ENCODE peak calls at places on chromosomes 4 and X, in ten cellular contexts. L, Z, M, F, V, A, D, T, B and G are unnamed samples.

GRCh38 chr4:62159306-62159705 is 959.2 kb downstream of the ADGRL3 start:
- DNase-seq in L (no peak), Z (no peak), M (no peak), F (no peak), V (no peak), A (no peak), D (no peak), T (no peak), B (no peak), G (no peak)

GRCh38 chrX:2501246-2502102 is 698 bp upstream of the DHRSX start:
- DNase-seq in L (peak; percentile 23), Z (peak; percentile 30), M (no peak), F (no peak), V (no peak), A (no peak), D (peak; percentile 40), T (no peak), B (peak; percentile 14), G (no peak)

GRCh38 chrX:8845060-8845459 is 43.9 kb upstream of the FAM9A start:
- DNase-seq in L (no peak), Z (no peak), M (peak; percentile 62), F (no peak), V (peak; percentile 2), A (no peak), D (no peak), T (no peak), B (no peak), G (no peak)

GRCh38 chr4:22500831-22501714 is 14.8 kb downstream of the ADGRA3 start:
- DNase-seq in L (no peak), Z (no peak), M (peak; percentile 31), F (no peak), V (peak; percentile 57), A (no peak), D (no peak), T (no peak), B (peak; percentile 44), G (no peak)

GRCh38 chr4:158192439-158193158 is 17.7 kb upstream of the TMEM144 start:
- DNase-seq in L (no peak), Z (no peak), M (no peak), F (no peak), V (no peak), A (no peak), D (no peak), T (no peak), B (no peak), G (no peak)

GRCh38 chr4:31366041-31366440 is 645.9 kb downstream of the PCDH7 start:
- DNase-seq in L (no peak), Z (no peak), M (no peak), F (no peak), V (no peak), A (no peak), D (no peak), T (no peak), B (no peak), G (no peak)

GRCh38 chr4:188132232-188132631 is 7.0 kb upstream of the TRIML1 start:
- DNase-seq in L (no peak), Z (no peak), M (no peak), F (no peak), V (no peak), A (no peak), D (no peak), T (no peak), B (no peak), G (no peak)

GRCh38 chrX:115652221-115652620 is 91.2 kb downstream of the PLS3 start:
- DNase-seq in L (no peak), Z (no peak), M (no peak), F (no peak), V (no peak), A (no peak), D (no peak), T (no peak), B (no peak), G (no peak)

GRCh38 chr4:70138751-70139150 is 15.3 kb upstream of the PRR27 start:
- DNase-seq in L (no peak), Z (no peak), M (no peak), F (no peak), V (no peak), A (no peak), D (no peak), T (no peak), B (no peak), G (no peak)

GRCh38 chr4:109723110-109723509 is 6.8 kb downstream of the PLA2G12A start:
- DNase-seq in L (no peak), Z (no peak), M (no peak), F (no peak), V (no peak), A (no peak), D (no peak), T (no peak), B (no peak), G (no peak)

GRCh38 chr4:2385450-2386020 is 32.9 kb downstream of the ZFYVE28 start:
- DNase-seq in L (no peak), Z (peak; percentile 65), M (no peak), F (no peak), V (no peak), A (no peak), D (no peak), T (no peak), B (no peak), G (no peak)

GRCh38 chr4:26048378-26048882 is 134.4 kb downstream of the SMIM20 start:
- DNase-seq in L (no peak), Z (no peak), M (no peak), F (peak; percentile 62), V (peak; percentile 33), A (no peak), D (peak; percentile 67), T (no peak), B (no peak), G (peak; percentile 55)

GRCh38 chr4:121980643-121981042 is 28.8 kb upstream of the TRPC3 start:
- DNase-seq in L (no peak), Z (no peak), M (no peak), F (no peak), V (no peak), A (no peak), D (no peak), T (no peak), B (no peak), G (no peak)

GRCh38 chr4:139367421-139368090 is 65.3 kb upstream of the NDUFC1 start:
- DNase-seq in L (no peak), Z (no peak), M (no peak), F (peak; percentile 46), V (no peak), A (no peak), D (no peak), T (no peak), B (no peak), G (no peak)

GRCh38 chr4:85825937-85826678 is 351.2 kb downstream of the ARHGAP24 start:
- DNase-seq in L (peak; percentile 50), Z (no peak), M (peak; percentile 4), F (no peak), V (peak; percentile 82), A (no peak), D (no peak), T (no peak), B (peak; percentile 66), G (no peak)

GRCh38 chrX:38249965-38250364 is 29.3 kb upstream of the SRPX start:
- DNase-seq in L (no peak), Z (no peak), M (no peak), F (no peak), V (no peak), A (no peak), D (no peak), T (no peak), B (no peak), G (no peak)

GRCh38 chr4:42995343-42995944 is 102.9 kb downstream of the GRXCR1 start:
- DNase-seq in L (no peak), Z (no peak), M (peak; percentile 3), F (no peak), V (no peak), A (no peak), D (no peak), T (no peak), B (no peak), G (no peak)

GRCh38 chr4:68451246-68452211 is 4.3 kb downstream of the TMPRSS11E start:
- DNase-seq in L (no peak), Z (no peak), M (no peak), F (no peak), V (no peak), A (no peak), D (no peak), T (no peak), B (no peak), G (no peak)
- H3K4me1 ChIP-seq in L (no peaks in the 10 kb centered on the region), Z (no peaks in the 10 kb centered on the region), M (no peaks in the 10 kb centered on the region), F (no peaks in the 10 kb centered on the region), V (no peaks in the 10 kb centered on the region), A (no peaks in the 10 kb centered on the region), D (no peaks in the 10 kb centered on the region), T (no peaks in the 10 kb centered on the region), B (no peaks in the 10 kb centered on the region), G (no peaks in the 10 kb centered on the region)

GRCh38 chr4:137946423-137946822 is 295.7 kb downstream of the SLC7A11 start:
- DNase-seq in L (no peak), Z (no peak), M (no peak), F (no peak), V (no peak), A (no peak), D (no peak), T (no peak), B (no peak), G (no peak)
- TF ChIP-seq POLR2A in L (no peak), Z (no peak), M (no peak), F (no peak), V (no peak), A (no peak), D (no peak), T (no peak), B (no peak), G (no peak)

GRCh38 chr4:7819446-7819845 is 120.2 kb downstream of the AFAP1 start:
- DNase-seq in L (no peak), Z (no peak), M (no peak), F (no peak), V (no peak), A (no peak), D (no peak), T (no peak), B (no peak), G (no peak)
- H3K4me1 ChIP-seq in L (peaks cover 58% of the 10 kb centered on the region), Z (no peaks in the 10 kb centered on the region), M (peaks cover 87% of the 10 kb centered on the region), F (peaks cover 16% of the 10 kb centered on the region), V (peaks cover 11% of the 10 kb centered on the region), A (peaks cover 33% of the 10 kb centered on the region), D (peaks cover 20% of the 10 kb centered on the region), T (peaks cover 23% of the 10 kb centered on the region), B (peaks cover 7% of the 10 kb centered on the region), G (peaks cover 32% of the 10 kb centered on the region)

DNA sequence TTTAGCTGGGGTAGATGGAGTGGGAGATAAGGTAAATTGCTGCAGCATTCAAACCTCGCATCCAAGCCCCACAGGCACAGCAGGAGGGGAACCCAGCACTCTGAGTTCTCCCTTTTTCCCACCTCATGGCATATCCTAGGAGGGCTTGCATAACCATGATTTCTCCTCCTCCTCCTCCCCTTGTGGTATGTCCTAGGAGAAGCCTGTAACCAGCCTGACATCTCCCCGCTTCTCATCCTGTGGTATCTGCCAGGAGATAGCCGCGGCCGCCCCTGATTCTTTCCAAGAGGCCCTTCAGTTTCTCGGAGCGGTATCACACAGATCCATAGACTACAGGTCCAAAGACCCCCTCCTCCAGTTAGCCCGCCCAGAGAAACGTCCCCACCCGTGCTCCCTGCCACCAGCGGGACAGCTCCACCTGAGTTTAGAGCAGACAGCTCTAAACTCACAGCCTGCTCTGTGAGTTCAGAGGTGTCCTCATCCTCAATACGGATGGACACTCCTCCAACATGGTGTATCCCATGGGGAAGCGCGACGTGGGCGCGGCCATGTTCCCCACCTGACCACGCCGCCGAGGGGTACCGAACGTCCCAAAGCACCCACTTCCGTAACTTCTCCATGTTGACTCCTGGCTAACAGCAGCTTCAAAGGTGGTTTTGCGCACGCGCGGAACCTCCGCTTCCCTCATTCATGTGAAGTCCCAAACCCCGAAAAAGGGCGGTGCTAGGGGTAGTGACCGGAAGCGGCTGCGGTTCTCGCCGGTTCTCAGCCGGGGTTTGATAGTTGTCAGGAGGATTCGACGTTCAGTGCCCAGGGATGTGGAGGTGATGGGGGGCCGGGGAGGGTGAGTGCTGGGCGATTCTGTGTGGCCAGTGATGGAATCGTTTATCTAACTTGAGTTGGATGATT is at the start of gene ZNF81:
- DNase-seq in L (peak; percentile 94), Z (peak; percentile 93), M (peak; percentile 84), F (peak; percentile 96), V (peak; percentile 97), A (peak; percentile 97), D (peak; percentile 97), T (peak; percentile 97), B (peak; percentile 97), G (peak; percentile 88)
- TF ChIP-seq POLR2A in L (no peak), Z (peak; percentile 54), M (peak; percentile 51), F (no peak), V (peak; percentile 37), A (no peak), D (no peak), T (peak; percentile 77), B (peak; percentile 54), G (no peak)